ENCODE peak calls at places on chromosomes 12 and 14, in six cellular contexts. J is T-helper 1 cell; B is stimulated activated CD4-positive, alpha-beta T cell treated with anti-CD3 and anti-CD28 coated beads, Interleukin-15, amount 100 ng/mL, for 24 hours; K is cardiac fibroblast; D is lung; C is upper lobe of right lung. A is an unnamed sample.

GRCh38 chr12:57983150-57983857 is 41.9 kb downstream of the ATP23 start:
- DNase-seq in B (peak; percentile 32), K (peak; percentile 78), D (no peak), C (no peak), J (peak; percentile 4), A (peak; percentile 46)

GRCh38 chr14:91899213-91899612 is 31.9 kb upstream of the TC2N start:
- DNase-seq in D (no peak), K (no peak), C (no peak), J (no peak), B (no peak), A (no peak)

GRCh38 chr12:76407710-76408109 is 59.5 kb upstream of the BBS10 start:
- DNase-seq in J (no peak), D (no peak), B (no peak), K (no peak), C (no peak), A (no peak)

GRCh38 chr12:77720258-77720657 is 110.4 kb upstream of the NAV3 start:
- DNase-seq in D (no peak), K (no peak), C (no peak), J (no peak), B (no peak), A (no peak)

GRCh38 chr12:71846322-71846940 is 6.9 kb downstream of the TBC1D15 start:
- DNase-seq in C (no peak), K (peak; percentile 63), B (no peak), J (peak; percentile 35), D (no peak), A (peak; percentile 28)

GRCh38 chr14:76089575-76089974 is 62.1 kb upstream of the GPATCH2L start:
- DNase-seq in B (no peak), C (no peak), K (no peak), D (no peak), J (no peak), A (no peak)

GRCh38 chr12:57521475-57522018 is 1.1 kb upstream of the MBD6 start:
- DNase-seq in K (no peak), B (no peak), J (no peak), D (no peak), C (peak; percentile 77), A (no peak)

GRCh38 chr14:26597136-26598080 is at the start of gene NOVA1:
- DNase-seq in C (peak; percentile 58), J (no peak), B (peak; percentile 1), D (no peak), K (peak; percentile 15), A (no peak)

GRCh38 chr12:53623526-53623925 is 2.7 kb downstream of the ATF7 start:
- DNase-seq in J (no peak), D (no peak), K (peak; percentile 66), B (no peak), C (no peak), A (peak; percentile 62)

GRCh38 chr14:95097385-95097784 is 59.9 kb downstream of the DICER1 start:
- DNase-seq in D (no peak), K (peak; percentile 38), C (no peak), B (no peak), J (no peak), A (peak; percentile 6)

GRCh38 chr14:94113490-94113889 is 3.0 kb downstream of the IFI27 start:
- DNase-seq in K (peak; percentile 27), D (no peak), J (no peak), B (no peak), C (no peak), A (no peak)

GRCh38 chr12:12349711-12350665 is at the start of gene MANSC1:
- DNase-seq in D (peak; percentile 70), B (peak; percentile 66), C (peak; percentile 88), J (peak; percentile 76), K (peak; percentile 22), A (no peak)

GRCh38 chr12:14974633-14975032 is 1.8 kb downstream of the PDE6H start:
- DNase-seq in K (no peak), J (no peak), C (no peak), D (no peak), B (no peak), A (no peak)

GRCh38 chr14:92627707-92628215 is 114.2 kb downstream of the RIN3 start:
- DNase-seq in B (no peak), K (no peak), J (no peak), D (no peak), C (no peak), A (no peak)

GRCh38 chr14:32559595-32559994 is 230.5 kb downstream of the AKAP6 start:
- DNase-seq in D (no peak), K (peak; percentile 20), C (no peak), B (no peak), J (no peak), A (no peak)

GRCh38 chr14:62957562-62957961 is 87.7 kb downstream of the KCNH5 start:
- DNase-seq in K (peak; percentile 96), B (no peak), J (no peak), D (no peak), C (no peak), A (peak; percentile 73)

GRCh38 chr12:74794522-74794921 is 256.9 kb downstream of the ATXN7L3B start:
- DNase-seq in D (no peak), K (no peak), J (no peak), C (no peak), B (no peak), A (no peak)

GRCh38 chr14:70821916-70822705 is 12.8 kb upstream of the MAP3K9 start:
- DNase-seq in B (peak; percentile 77), C (peak; percentile 75), J (peak; percentile 53), D (peak; percentile 61), K (peak; percentile 49), A (peak; percentile 34)

GRCh38 chr12:96248532-96248931 is 54.4 kb downstream of the ELK3 start:
- DNase-seq in B (no peak), J (no peak), C (no peak), D (no peak), K (no peak), A (no peak)

GRCh38 chr14:97283450-97284230 is 486.5 kb downstream of the VRK1 start:
- DNase-seq in D (no peak), K (no peak), B (no peak), J (no peak), C (no peak), A (no peak)

GRCh38 chr12:123233505-123234299 is 466 bp downstream of the MTRFR start:
- DNase-seq in J (peak; percentile 29), B (no peak), K (no peak), C (no peak), D (no peak), A (no peak)

GRCh38 chr12:120067084-120067869 is 49.3 kb downstream of the RAB35 start:
- DNase-seq in D (no peak), B (no peak), C (no peak), J (no peak), K (no peak), A (no peak)

GRCh38 chr12:118498171-118498570 is 121.8 kb downstream of the SUDS3 start:
- DNase-seq in C (no peak), D (no peak), B (no peak), K (no peak), J (no peak), A (no peak)

GRCh38 chr12:88471641-88472040 is 108.6 kb downstream of the KITLG start:
- DNase-seq in K (peak; percentile 64), B (no peak), J (no peak), D (no peak), C (no peak), A (peak; percentile 94)

GRCh38 chr12:10235761-10236631 is 23.3 kb downstream of the GABARAPL1 start:
- DNase-seq in D (no peak), K (peak; percentile 56), C (no peak), B (peak; percentile 41), J (peak; percentile 27), A (peak; percentile 12)